ENCODE peak calls at places on chromosomes 5 and 9, in eight cellular contexts. X, P, D, M, O, C, Q and I are unnamed samples.

GRCh38 chr5:157574456-157575095 is 999 bp downstream of the ADAM19 start:
- DNase-seq in D (no peak), Q (peak; percentile 85), P (peak; percentile 53), X (peak; percentile 15), O (peak; percentile 38), M (no peak), C (no peak), I (no peak)

GRCh38 chr5:74326571-74327338 is 313.8 kb downstream of the ENC1 start:
- DNase-seq in C (no peak), Q (no peak), P (no peak), X (peak; percentile 96), M (peak; percentile 91), O (no peak), D (peak; percentile 49), I (no peak)

GRCh38 chr9:18717751-18718150 is 243.8 kb downstream of the ADAMTSL1 start:
- DNase-seq in Q (no peak), D (no peak), M (no peak), X (peak; percentile 34), C (no peak), P (no peak), O (no peak), I (no peak)

GRCh38 chr9:32627394-32627954 is 8.0 kb downstream of the TAF1L start:
- DNase-seq in P (no peak), C (no peak), D (no peak), M (peak; percentile 49), O (no peak), X (no peak), Q (no peak), I (no peak)

GRCh38 chr9:128895556-128895955 is 13.6 kb downstream of the LRRC8A start:
- DNase-seq in P (no peak), O (no peak), M (no peak), X (no peak), C (no peak), D (no peak), Q (no peak), I (no peak)

GRCh38 chr9:70259512-70259802 is 679 bp downstream of the SMC5 start:
- DNase-seq in X (no peak), P (no peak), M (no peak), Q (no peak), O (no peak), C (no peak), D (no peak), I (no peak)

GRCh38 chr5:2900360-2900759 is 148.9 kb upstream of the IRX2 start:
- DNase-seq in D (no peak), C (no peak), P (no peak), X (no peak), O (no peak), Q (no peak), M (no peak), I (no peak)

GRCh38 chr9:83986765-83987401 is 6.3 kb downstream of the RMI1 start:
- DNase-seq in M (no peak), X (peak; percentile 37), P (no peak), O (no peak), Q (no peak), C (no peak), D (no peak), I (no peak)

GRCh38 chr5:154757647-154758406 is 2.6 kb downstream of the LARP1 start:
- DNase-seq in C (no peak), P (no peak), O (no peak), X (peak; percentile 22), Q (no peak), M (no peak), D (no peak), I (no peak)

GRCh38 chr5:154758501-154758900 is 3.3 kb downstream of the LARP1 start:
- DNase-seq in C (no peak), M (no peak), X (peak; percentile 16), D (no peak), P (no peak), Q (no peak), O (no peak), I (no peak)

GRCh38 chr5:154756871-154757646 is 1.9 kb downstream of the LARP1 start:
- DNase-seq in Q (peak; percentile 90), X (peak; percentile 30), P (peak; percentile 74), C (peak; percentile 20), O (peak; percentile 67), D (peak; percentile 47), M (no peak), I (peak; percentile 79)

GRCh38 chr5:154761062-154761740 is 6.0 kb downstream of the LARP1 start:
- DNase-seq in O (no peak), D (no peak), M (no peak), C (no peak), Q (no peak), X (no peak), P (no peak), I (no peak)

GRCh38 chr5:154758977-154759376 is 3.8 kb downstream of the LARP1 start:
- DNase-seq in Q (no peak), C (no peak), P (no peak), X (no peak), M (no peak), D (no peak), O (no peak), I (no peak)
- H3K4me3 ChIP-seq in Q (no peak overlapping the region), C (no peak overlapping the region), P (peak overlapping the region; percentile 30), X (no peak overlapping the region), M (no peak overlapping the region), D (no peak overlapping the region), O (no peak overlapping the region), I (peak overlapping the region; percentile 95)

GRCh38 chr9:87545858-87546257 is 48.2 kb downstream of the DAPK1 start:
- DNase-seq in C (no peak), D (no peak), X (peak; percentile 2), P (no peak), O (no peak), M (no peak), Q (no peak), I (no peak)

GRCh38 chr9:87548159-87548558 is 50.5 kb downstream of the DAPK1 start:
- DNase-seq in Q (no peak), D (no peak), O (no peak), X (no peak), P (no peak), M (no peak), C (no peak), I (no peak)

GRCh38 chr9:87549774-87550173 is 52.1 kb downstream of the DAPK1 start:
- DNase-seq in C (no peak), M (no peak), X (no peak), Q (no peak), D (no peak), O (no peak), P (no peak), I (no peak)

GRCh38 chr9:87547665-87548064 is 50.0 kb downstream of the DAPK1 start:
- DNase-seq in P (no peak), D (no peak), Q (no peak), O (no peak), X (no peak), C (no peak), M (no peak), I (no peak)

GRCh38 chr9:87546704-87547103 is 49.0 kb downstream of the DAPK1 start:
- DNase-seq in D (no peak), X (no peak), M (no peak), O (no peak), P (no peak), C (no peak), Q (no peak), I (no peak)
- H3K27ac ChIP-seq in D (no peak overlapping the region), X (no peak overlapping the region), M (no peak overlapping the region), O (no peak overlapping the region), P (no peak overlapping the region), C (no peak overlapping the region), Q (no peak overlapping the region), I (no peak overlapping the region)

DNA sequence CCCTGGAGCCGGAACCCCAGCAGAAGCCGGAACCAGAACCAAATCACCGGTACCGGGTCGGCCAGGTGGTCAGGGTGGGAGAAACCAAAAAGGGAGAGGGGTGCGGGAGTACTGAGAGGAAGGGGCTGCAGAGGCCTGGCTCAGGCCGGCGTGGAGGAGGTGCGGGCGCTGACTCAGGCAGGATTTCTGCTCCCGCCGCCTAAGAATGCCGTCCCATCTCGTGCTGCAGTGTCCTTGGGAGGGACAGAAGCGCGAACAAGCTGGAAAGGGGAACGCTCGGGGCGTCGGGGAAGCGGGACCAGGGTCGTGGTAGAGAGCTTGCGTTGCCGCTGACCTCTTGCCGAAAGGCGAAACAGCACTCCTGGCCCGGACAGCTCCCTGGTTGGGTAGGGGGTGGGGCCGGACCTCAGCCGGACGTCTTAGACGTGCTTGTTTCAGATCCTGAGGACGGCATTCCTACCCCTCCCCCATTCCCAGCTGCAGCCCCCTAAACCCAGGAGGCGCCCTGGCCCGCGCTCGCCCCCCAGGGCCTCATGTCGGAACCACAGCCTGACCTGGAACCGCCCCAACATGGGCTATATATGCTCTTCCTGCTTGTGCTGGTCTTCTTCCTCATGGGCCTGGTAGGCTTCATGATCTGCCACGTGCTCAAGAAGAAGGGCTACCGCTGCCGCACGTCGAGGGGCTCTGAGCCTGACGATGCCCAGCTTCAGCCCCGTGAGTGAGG is 1.1 kb downstream of the RELL2 start:
- DNase-seq in Q (peak; percentile 92), P (peak; percentile 65), M (no peak), D (peak; percentile 60), C (no peak), X (peak; percentile 37), O (peak; percentile 62), I (no peak)
- TF ChIP-seq CTCF in Q (peak; percentile 72), P (no peak), M (peak; percentile 36), D (peak; percentile 47), C (peak; percentile 32), X (peak; percentile 34), O (no peak), I (no peak)

GRCh38 chr5:177070536-177071191 is 16.1 kb upstream of the FGFR4 start:
- DNase-seq in D (no peak), M (no peak), P (no peak), Q (no peak), X (no peak), O (no peak), C (no peak), I (no peak)

GRCh38 chr5:177066227-177066626 is 20.5 kb upstream of the FGFR4 start:
- DNase-seq in X (peak; percentile 32), Q (no peak), P (no peak), C (no peak), D (no peak), O (no peak), M (no peak), I (no peak)

GRCh38 chr5:177067491-177067890 is 19.2 kb upstream of the FGFR4 start:
- DNase-seq in C (no peak), M (no peak), D (no peak), Q (no peak), X (no peak), O (no peak), P (no peak), I (no peak)

GRCh38 chr5:177077335-177077734 is 9.4 kb upstream of the FGFR4 start:
- DNase-seq in M (no peak), O (no peak), D (peak; percentile 22), C (no peak), Q (no peak), X (no peak), P (no peak), I (no peak)

DNA sequence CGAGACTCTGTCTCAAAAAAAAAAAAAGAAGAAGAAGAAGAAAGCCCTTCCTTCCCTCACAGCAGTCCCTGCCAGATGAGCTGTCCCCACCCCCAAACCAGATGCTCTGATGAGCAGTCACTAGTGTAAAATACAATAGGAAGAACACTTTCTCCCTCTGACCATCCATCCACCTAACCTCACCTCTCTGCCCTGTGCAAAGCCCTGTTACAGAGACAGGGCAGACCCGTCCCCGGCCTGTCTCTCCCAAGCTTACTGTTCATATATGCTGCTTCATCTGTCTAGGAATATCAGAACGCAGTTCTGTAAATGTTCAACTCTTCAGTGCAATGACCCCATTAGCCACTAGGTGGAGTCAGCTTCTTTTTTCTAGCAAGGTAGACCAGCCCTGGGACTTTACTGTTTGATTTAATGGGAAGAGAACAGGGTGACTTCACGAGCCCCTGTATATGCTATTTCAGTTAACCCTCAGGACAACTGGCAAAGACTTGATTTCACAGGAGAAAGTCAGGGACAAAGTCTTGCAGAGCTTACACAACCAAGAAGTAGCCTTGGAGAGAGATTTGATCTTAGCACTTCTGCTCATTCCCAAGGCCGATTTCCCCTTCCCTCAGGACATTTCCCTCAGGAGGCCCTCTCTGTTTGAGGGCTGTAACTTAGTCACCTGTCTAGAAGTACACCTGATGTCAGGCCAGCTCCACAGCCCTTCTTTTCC is 14.9 kb upstream of the FGFR4 start:
- DNase-seq in O (no peak), D (peak; percentile 86), C (peak; percentile 34), P (no peak), M (peak; percentile 59), Q (no peak), X (peak; percentile 81), I (no peak)
- H3K4me3 ChIP-seq in O (no peak overlapping the region), D (no peak overlapping the region), C (no peak overlapping the region), P (no peak overlapping the region), M (no peak overlapping the region), Q (no peak overlapping the region), X (no peak overlapping the region), I (no peak overlapping the region)